ENCODE peak calls at places on chromosomes 13 and 19, in four cellular contexts. E, S, F and H are unnamed samples.

GRCh38 chr13:37277435-37278144 is 172.1 kb upstream of the CSNK1A1L start:
- DNase-seq in E (peak), S (no peak), F (no peak), H (no peak)

GRCh38 chr19:29420482-29421185 is 105.2 kb upstream of the VSTM2B start:
- DNase-seq in S (no peak), E (no peak), F (no peak), H (no peak)

GRCh38 chr19:11482384-11483050 is 1.7 kb upstream of the ELAVL3 start:
- DNase-seq in E (peak), F (peak), S (peak), H (peak)

GRCh38 chr19:33906578-33907335 is 110.1 kb downstream of the KCTD15 start:
- DNase-seq in E (peak), S (peak), F (peak), H (peak)

GRCh38 chr13:31998131-31998530 is 33.4 kb upstream of the FRY start:
- DNase-seq in F (peak), E (no peak), S (no peak), H (no peak)

GRCh38 chr19:55679343-55680257 is 4.6 kb downstream of the EPN1 start:
- DNase-seq in E (peak), S (no peak), F (no peak), H (no peak)

GRCh38 chr19:35478794-35479193 is 11.5 kb downstream of the KRTDAP start:
- DNase-seq in S (no peak), E (no peak), F (no peak), H (no peak)

GRCh38 chr13:60396783-60397692 is at the start of gene TDRD3:
- DNase-seq in E (peak), F (peak), S (peak), H (peak)

GRCh38 chr19:16566161-16566560 is 6.1 kb downstream of the SLC35E1 start:
- DNase-seq in F (no peak), E (no peak), S (no peak), H (no peak)

GRCh38 chr19:45879971-45880370 is 6.0 kb downstream of the IRF2BP1 start:
- DNase-seq in E (no peak), F (no peak), S (no peak), H (no peak)

GRCh38 chr19:13830761-13831481 is 35.7 kb downstream of the ZSWIM4 start:
- DNase-seq in S (no peak), F (peak), E (no peak), H (no peak)

GRCh38 chr19:35120898-35121297 is 5.3 kb downstream of the FXYD3 start:
- DNase-seq in S (no peak), E (no peak), F (no peak), H (no peak)

GRCh38 chr13:54232700-54233099 is 1204.1 kb downstream of the OLFM4 start:
- DNase-seq in S (no peak), E (no peak), F (no peak), H (no peak)

GRCh38 chr13:99374994-99375805 is 68.0 kb upstream of the GPR183 start:
- DNase-seq in S (no peak), E (no peak), F (no peak), H (no peak)

GRCh38 chr19:4369109-4369887 is 25.9 kb downstream of the MPND start:
- DNase-seq in S (peak), F (no peak), E (no peak), H (no peak)

GRCh38 chr19:50516456-50516855 is 2.7 kb upstream of the ASPDH start:
- DNase-seq in F (no peak), S (no peak), E (no peak), H (no peak)

GRCh38 chr13:45482571-45483173 is 17.9 kb downstream of the COG3 start:
- DNase-seq in S (no peak), F (no peak), E (peak), H (no peak)

GRCh38 chr13:25958983-25959382 is 92.8 kb downstream of the SHISA2 start:
- DNase-seq in S (no peak), E (no peak), F (no peak), H (no peak)

GRCh38 chr13:36997716-36998427 is 1.3 kb downstream of the ALG5 start:
- DNase-seq in F (no peak), S (no peak), E (peak), H (no peak)

GRCh38 chr13:23159205-23159586 is 21.6 kb upstream of the SGCG start:
- DNase-seq in F (no peak), S (peak), E (peak), H (peak)

DNA sequence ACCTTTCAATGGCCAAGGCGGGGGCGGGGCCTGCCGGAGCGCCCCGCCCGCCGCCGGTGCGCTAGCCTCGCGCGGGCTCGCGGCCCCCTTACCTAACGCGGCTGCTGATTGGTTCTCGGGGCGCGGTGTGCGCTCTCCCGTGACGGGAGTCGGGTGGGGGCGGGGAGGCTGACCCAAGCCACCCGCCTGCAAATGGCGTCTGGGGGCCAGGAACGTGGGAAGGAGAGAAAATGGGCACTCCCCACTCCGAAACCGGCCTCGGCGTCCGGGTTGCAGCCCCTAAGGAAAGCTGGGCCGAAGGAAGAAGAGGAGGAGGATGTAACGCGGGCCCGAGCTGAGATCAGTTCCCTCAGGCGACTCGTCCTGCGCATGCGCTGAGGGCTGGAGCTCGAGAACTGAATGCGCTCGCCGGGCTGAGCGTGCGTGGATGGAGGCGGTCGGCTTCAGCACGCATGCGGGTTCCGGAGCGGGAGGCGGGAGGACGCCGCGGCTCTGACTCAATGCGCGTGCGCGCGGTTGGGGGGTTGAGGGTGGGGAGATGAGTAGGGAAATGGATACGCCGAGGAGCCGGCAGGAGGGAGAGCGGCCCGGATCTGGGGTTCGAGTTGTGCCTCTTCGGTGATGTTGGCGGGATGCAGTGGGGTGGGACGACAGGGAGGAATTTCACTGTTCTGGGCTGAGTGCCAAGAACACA is at the start of gene SMG9:
- DNase-seq in E (peak), F (peak), S (peak), H (peak)
- H3K23ac ChIP-seq in E (peak), F (no peak), S (no peak), H (peak)

GRCh38 chr13:111039735-111040134 is 75.4 kb upstream of the ARHGEF7 start:
- DNase-seq in S (no peak), F (no peak), E (no peak), H (no peak)
- H3K4me2 ChIP-seq in S (no peak), F (no peak), E (no peak), H (no peak)

GRCh38 chr13:40476175-40476958 is 190.1 kb downstream of the FOXO1 start:
- DNase-seq in F (peak), E (no peak), S (no peak), H (no peak)
- H2BK5ac ChIP-seq in F (no peak), E (no peak), S (no peak), H (no peak)

GRCh38 chr13:27424246-27425150 is at the start of gene GTF3A:
- DNase-seq in E (peak), F (peak), S (peak), H (peak)
- H3K23ac ChIP-seq in E (peak), F (no peak), S (no peak), H (peak)

GRCh38 chr13:24683833-24684599 is 3.8 kb downstream of the ATP12A start:
- DNase-seq in S (peak), F (no peak), E (peak), H (peak)
- H3K4me2 ChIP-seq in S (no peak), F (no peak), E (no peak), H (no peak)

GRCh38 chr13:97130201-97130600 is 91.9 kb upstream of the MBNL2 start:
- DNase-seq in S (no peak), F (no peak), E (no peak), H (no peak)
- H2BK5ac ChIP-seq in S (no peak), F (no peak), E (no peak), H (no peak)

GRCh38 chr19:40466219-40467006 is at the start of gene SPTBN4:
- DNase-seq in E (no peak), F (peak), S (peak), H (no peak)
- H3K23ac ChIP-seq in E (peak), F (no peak), S (no peak), H (peak)

GRCh38 chr19:52742516-52742915 is 7.7 kb upstream of the ZNF611 start:
- DNase-seq in S (no peak), E (no peak), F (peak), H (no peak)
- H3K4me2 ChIP-seq in S (no peak), E (no peak), F (no peak), H (no peak)

DNA sequence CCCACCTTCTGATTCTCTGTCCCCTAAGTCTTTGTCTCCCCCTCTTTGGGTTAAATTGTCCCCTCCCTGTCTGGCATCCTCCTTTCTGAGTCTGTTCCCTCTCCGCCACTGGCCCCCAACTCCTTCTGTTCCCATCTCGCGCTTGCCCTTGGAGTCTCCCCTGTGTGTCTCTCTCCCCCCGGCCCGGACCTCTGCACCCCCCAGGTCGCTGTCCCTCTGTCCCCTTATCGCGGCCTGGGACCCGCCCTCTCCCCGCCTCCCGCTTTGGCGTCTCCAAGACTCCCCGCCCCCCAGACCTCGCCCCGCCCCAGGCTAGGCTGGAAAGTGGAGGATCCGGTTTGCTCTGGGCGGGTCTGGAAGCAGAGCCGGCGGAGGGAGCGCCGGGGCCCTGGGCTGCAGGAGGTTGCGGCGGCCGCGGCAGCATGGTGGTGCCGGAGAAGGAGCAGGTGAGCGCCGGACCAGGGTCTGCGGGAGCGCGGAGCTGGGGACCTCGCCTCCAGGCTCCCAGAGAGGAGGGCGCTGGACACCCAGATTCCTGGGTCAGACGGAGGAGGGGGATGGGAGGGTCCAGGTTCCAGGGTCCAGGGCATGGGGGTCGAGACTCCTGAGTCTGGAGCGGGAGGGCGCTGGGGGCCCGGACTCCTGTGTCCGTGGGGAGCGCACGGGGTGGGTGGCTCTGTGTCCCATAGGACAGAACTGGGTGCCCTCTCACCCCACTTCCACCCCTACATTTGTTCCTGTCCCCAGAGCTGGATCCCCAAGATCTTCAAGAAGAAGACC is at the start of gene TRPM4:
- DNase-seq in E (peak), S (peak), F (peak), H (peak)
- H2BK5ac ChIP-seq in E (peak), S (no peak), F (peak), H (peak)